ENCODE peak calls at places on chromosome 19, in seven cellular contexts. F, D, P, T, E, G and S are unnamed samples.

GRCh38 chr19:39998511-39998910 is 1.7 kb downstream of the ZNF546 start:
- DNase-seq in F (no peak), D (no peak), P (peak; percentile 83), T (no peak), E (no peak), G (peak; percentile 74), S (no peak)

GRCh38 chr19:15109768-15110417 is 2.7 kb downstream of the SYDE1 start:
- DNase-seq in F (no peak), D (no peak), P (no peak), T (no peak), E (no peak), G (no peak), S (no peak)

GRCh38 chr19:12721656-12722565 is 1.8 kb downstream of the TNPO2 start:
- DNase-seq in F (peak; percentile 82), D (peak; percentile 75), P (peak; percentile 98), T (no peak), E (peak; percentile 91), G (no peak), S (peak; percentile 76)

GRCh38 chr19:54297759-54298305 is 15.1 kb downstream of the LILRA5 start:
- DNase-seq in F (no peak), D (no peak), P (no peak), T (no peak), E (no peak), G (no peak), S (no peak)

GRCh38 chr19:55300821-55301458 is 17.1 kb downstream of the BRSK1 start:
- DNase-seq in F (no peak), D (no peak), P (peak; percentile 43), T (no peak), E (no peak), G (no peak), S (no peak)

GRCh38 chr19:16334421-16334820 is 9.8 kb downstream of the KLF2 start:
- DNase-seq in F (no peak), D (no peak), P (peak; percentile 43), T (no peak), E (no peak), G (no peak), S (no peak)

GRCh38 chr19:5623397-5624153 is 692 bp downstream of the SAFB start:
- DNase-seq in F (no peak), D (no peak), P (peak; percentile 58), T (no peak), E (peak; percentile 17), G (no peak), S (no peak)

GRCh38 chr19:11242864-11243797 is 3.7 kb downstream of the ANGPTL8 start:
- DNase-seq in F (peak; percentile 80), D (peak; percentile 96), P (peak; percentile 100), T (no peak), E (peak; percentile 87), G (peak; percentile 38), S (peak; percentile 94)

GRCh38 chr19:2528543-2529173 is 52.7 kb downstream of the GADD45B start:
- DNase-seq in F (no peak), D (no peak), P (peak; percentile 43), T (no peak), E (no peak), G (peak; percentile 8), S (peak; percentile 76)

GRCh38 chr19:9289231-9289884 is 20.3 kb downstream of the ZNF699 start:
- DNase-seq in F (no peak), D (no peak), P (no peak), T (no peak), E (no peak), G (no peak), S (no peak)

GRCh38 chr19:16200038-16200775 is 2.5 kb downstream of the AP1M1 start:
- DNase-seq in F (peak; percentile 76), D (no peak), P (peak; percentile 86), T (no peak), E (peak; percentile 75), G (no peak), S (peak; percentile 64)

GRCh38 chr19:28794301-28794700 is 418.6 kb downstream of the UQCRFS1 start:
- DNase-seq in F (no peak), D (no peak), P (no peak), T (no peak), E (no peak), G (no peak), S (no peak)

DNA sequence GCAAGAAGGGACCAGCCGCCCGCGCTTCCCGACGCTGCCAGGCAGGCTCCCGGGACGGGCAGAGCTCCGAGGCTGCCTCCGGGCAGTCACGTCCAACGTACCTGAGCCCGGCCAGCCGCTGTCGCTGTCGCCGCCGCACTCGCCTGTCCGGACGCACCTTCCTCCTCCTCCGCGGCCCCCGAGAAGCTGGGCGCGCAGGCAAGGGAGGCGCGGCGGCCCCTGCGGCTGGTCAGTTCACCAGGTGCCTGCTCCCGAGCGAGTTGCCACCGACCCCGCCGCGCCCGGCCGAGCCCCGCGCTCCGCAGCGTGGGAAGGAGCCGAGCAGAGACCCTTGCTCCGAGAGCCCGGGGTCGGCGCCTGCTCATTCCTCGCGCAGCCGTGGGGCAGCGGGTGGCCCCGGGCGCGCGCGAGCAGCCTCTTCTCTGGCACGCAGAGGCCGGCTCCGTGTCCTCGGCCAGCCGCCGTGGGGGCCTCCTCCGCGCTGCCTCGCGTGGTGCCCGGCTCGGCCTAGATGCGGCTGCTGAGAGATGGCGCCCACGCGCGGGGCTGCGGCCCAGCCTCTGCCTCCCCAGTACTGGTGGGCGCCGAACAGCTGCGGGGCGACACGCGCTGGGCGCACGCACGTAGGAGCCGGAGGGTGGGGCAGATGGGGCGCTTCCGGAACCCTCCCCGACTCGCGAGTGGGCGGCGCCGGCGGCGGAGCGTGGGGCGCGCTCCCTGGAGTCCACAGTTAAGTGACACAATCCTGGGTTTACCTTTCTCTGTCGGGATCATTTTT is 419.4 kb downstream of the UQCRFS1 start:
- DNase-seq in F (no peak), D (no peak), P (no peak), T (no peak), E (peak; percentile 5), G (no peak), S (no peak)
- H3K4me3 ChIP-seq in F (no peak overlapping the region), D (no peak overlapping the region), P (no peak overlapping the region), T (no peak overlapping the region), E (no peak overlapping the region), G (no peak overlapping the region), S (no peak overlapping the region)

GRCh38 chr19:44626067-44626624 is 12.8 kb downstream of the IGSF23 start:
- DNase-seq in F (peak; percentile 95), D (no peak), P (peak; percentile 92), T (peak; percentile 88), E (peak; percentile 55), G (peak; percentile 95), S (no peak)

GRCh38 chr19:44628793-44629192 is 14.9 kb upstream of the PVR start:
- DNase-seq in F (no peak), D (no peak), P (no peak), T (no peak), E (no peak), G (no peak), S (no peak)

GRCh38 chr19:44624840-44625354 is 11.5 kb downstream of the IGSF23 start:
- DNase-seq in F (no peak), D (no peak), P (no peak), T (no peak), E (no peak), G (no peak), S (no peak)

GRCh38 chr19:44625531-44626066 is 12.2 kb downstream of the IGSF23 start:
- DNase-seq in F (no peak), D (no peak), P (no peak), T (no peak), E (no peak), G (no peak), S (no peak)

DNA sequence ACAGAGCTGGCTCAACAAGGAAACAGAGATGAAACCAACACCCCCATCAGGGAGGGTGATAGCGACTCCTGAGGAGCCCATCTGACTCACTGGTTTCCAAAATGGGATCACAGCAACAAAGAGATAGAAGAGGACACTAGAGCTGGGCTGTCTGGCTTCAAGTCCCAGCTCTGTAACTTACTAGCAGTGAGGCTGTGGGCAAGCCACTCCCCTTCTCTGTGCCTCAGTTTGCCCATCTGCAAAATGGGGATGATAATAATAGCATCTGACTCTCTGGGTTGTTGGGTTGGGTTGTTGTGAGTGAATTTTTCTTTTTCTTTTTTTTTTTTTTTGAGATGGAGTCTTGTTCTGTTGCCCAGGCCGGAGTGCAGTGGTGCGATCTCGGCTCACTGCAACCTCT is 14.3 kb downstream of the IGSF23 start:
- DNase-seq in F (no peak), D (no peak), P (no peak), T (no peak), E (no peak), G (no peak), S (no peak)
- H3K4me3 ChIP-seq in F (no peak overlapping the region), D (no peak overlapping the region), P (no peak overlapping the region), T (no peak overlapping the region), E (no peak overlapping the region), G (no peak overlapping the region), S (no peak overlapping the region)

DNA sequence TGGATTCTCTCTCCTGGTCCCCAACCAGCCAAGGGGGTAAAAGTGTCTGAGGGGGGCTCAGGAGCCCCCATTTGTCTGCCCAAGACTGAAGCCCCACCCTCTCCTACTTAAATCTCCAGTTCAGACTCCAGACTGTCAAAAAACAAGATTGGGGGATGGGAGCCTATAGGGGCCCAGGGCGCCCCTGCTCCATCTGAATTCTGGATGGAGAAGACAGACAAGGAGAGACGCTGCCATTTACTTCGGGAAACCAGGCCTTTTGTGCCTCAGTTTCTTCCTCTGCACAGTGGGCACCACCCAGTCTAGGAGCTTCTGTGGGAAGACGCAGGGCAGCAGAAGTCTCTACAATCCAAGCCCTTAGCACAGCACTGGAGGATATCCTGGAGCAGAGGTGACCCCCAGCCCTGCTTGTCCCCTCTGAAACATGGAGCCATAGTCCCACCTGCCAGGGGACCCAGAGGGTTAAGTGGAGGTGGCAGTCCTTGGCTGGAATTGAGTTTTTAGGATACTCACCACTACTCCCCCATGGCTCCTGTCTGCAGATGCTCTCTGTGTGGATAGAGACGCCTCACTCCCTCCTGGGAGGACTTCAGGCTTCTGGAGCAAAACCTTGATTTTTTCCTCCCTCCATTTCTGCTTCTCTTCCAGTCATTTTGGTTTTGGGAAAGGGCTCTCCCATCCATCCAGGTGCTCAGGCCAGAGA is 1.7 kb upstream of the CRLF1 start:
- DNase-seq in F (no peak), D (no peak), P (peak; percentile 77), T (no peak), E (no peak), G (no peak), S (no peak)
- H3K4me3 ChIP-seq in F (no peak overlapping the region), D (no peak overlapping the region), P (no peak overlapping the region), T (no peak overlapping the region), E (no peak overlapping the region), G (no peak overlapping the region), S (no peak overlapping the region)

DNA sequence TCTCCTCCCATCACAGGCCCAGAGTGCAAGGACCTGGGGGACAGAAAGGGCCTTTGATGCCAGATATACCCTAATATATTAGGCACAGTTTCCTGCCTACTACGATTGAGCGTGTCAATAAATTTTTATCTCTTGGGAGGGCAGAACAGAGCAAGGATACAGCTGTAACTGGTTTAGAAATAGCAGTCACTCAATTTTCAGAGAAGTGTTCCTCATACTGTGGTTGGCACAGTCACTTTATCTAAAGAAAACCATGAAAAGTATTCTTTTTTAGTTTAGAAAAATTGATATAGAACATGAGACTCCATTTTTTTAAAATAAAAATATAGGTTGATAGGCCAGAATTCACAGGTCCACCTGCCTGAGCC is 460 bp upstream of the ZNF155 start:
- DNase-seq in F (no peak), D (no peak), P (no peak), T (no peak), E (no peak), G (no peak), S (no peak)
- H3K4me3 ChIP-seq in F (peak overlapping the region; percentile 83), D (peak overlapping the region; percentile 71), P (peak overlapping the region; percentile 80), T (peak overlapping the region; percentile 69), E (peak overlapping the region; percentile 47), G (peak overlapping the region; percentile 88), S (peak overlapping the region; percentile 73)

DNA sequence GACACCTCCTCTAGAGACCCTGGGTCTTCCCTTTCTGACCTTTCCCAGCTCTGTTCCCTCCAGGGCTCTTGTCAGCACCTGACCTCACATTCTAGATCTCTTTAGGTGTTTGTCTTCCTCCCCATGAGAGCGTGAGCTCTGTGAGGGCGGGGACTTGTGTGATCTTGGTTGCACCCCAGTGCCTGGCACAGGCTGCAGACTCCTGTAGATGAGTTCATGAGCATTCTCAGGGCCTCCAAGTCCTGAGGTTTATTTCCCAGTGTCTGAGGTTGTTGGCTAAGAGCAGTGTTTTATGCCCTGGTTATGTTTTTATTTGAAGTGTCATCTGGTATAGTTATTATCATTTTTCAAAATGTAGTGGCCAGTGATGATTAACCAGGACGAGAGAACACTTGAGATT is 596 bp downstream of the CEACAM4 start:
- DNase-seq in F (no peak), D (no peak), P (no peak), T (no peak), E (no peak), G (no peak), S (no peak)
- H3K4me3 ChIP-seq in F (no peak overlapping the region), D (no peak overlapping the region), P (no peak overlapping the region), T (no peak overlapping the region), E (no peak overlapping the region), G (no peak overlapping the region), S (peak overlapping the region; percentile 48)